ENCODE peak calls at places on chromosomes 2 and 18, in six cellular contexts. D is endothelial cell, H is gastrocnemius medialis, M is fibroblast of lung, Y is ascending aorta, Z is body of pancreas. W is an unnamed sample.

GRCh38 chr2:157476915-157477709 is 33.2 kb upstream of the CYTIP start:
- DNase-seq in Y (no peak), Z (no peak), H (no peak), D (no peak), M (no peak), W (no peak)

GRCh38 chr2:118710481-118710880 is 137.0 kb downstream of the EN1 start:
- DNase-seq in Z (no peak), H (no peak), Y (no peak), D (no peak), M (no peak), W (no peak)

GRCh38 chr2:132009874-132010521 is 151.8 kb downstream of the ANKRD30BL start:
- DNase-seq in Y (no peak), D (peak), H (no peak), Z (no peak), M (no peak), W (no peak)

GRCh38 chr2:100068395-100068794 is 74.0 kb downstream of the AFF3 start:
- DNase-seq in M (no peak), Z (no peak), H (no peak), D (no peak), Y (no peak), W (no peak)

GRCh38 chr2:19235308-19235707 is 123.1 kb downstream of the OSR1 start:
- DNase-seq in H (no peak), D (no peak), Y (no peak), M (peak), Z (no peak), W (no peak)

GRCh38 chr18:59232309-59233016 is 12.5 kb downstream of the GRP start:
- DNase-seq in H (no peak), M (no peak), D (no peak), Y (no peak), Z (no peak), W (no peak)

GRCh38 chr2:235232474-235233435 is 261.1 kb upstream of the AGAP1 start:
- DNase-seq in Y (no peak), M (no peak), D (no peak), H (no peak), Z (no peak), W (no peak)

GRCh38 chr2:94984964-94985575 is 40.4 kb upstream of the MAL start:
- DNase-seq in Y (no peak), Z (no peak), M (no peak), D (no peak), H (no peak), W (no peak)

GRCh38 chr2:33265584-33266338 is 210.7 kb upstream of the RASGRP3 start:
- DNase-seq in Y (no peak), M (no peak), D (no peak), H (no peak), Z (no peak), W (no peak)

GRCh38 chr2:74457549-74458131 is 598 bp upstream of the WBP1 start:
- DNase-seq in Z (peak), D (peak), M (no peak), Y (no peak), H (no peak), W (peak)

GRCh38 chr2:68974251-68974650 is at the start of gene GKN1:
- DNase-seq in D (no peak), Y (no peak), Z (no peak), M (no peak), H (no peak), W (no peak)

GRCh38 chr2:122101319-122101718 is 345.9 kb downstream of the TSN start:
- DNase-seq in H (no peak), M (no peak), Z (no peak), Y (no peak), D (no peak), W (no peak)

GRCh38 chr2:151827564-151828142 is 568 bp downstream of the ARL5A start:
- DNase-seq in H (no peak), D (peak), Z (peak), Y (no peak), M (peak), W (no peak)

GRCh38 chr2:30741576-30741975 is 65.7 kb downstream of the CAPN13 start:
- DNase-seq in D (no peak), Y (no peak), M (no peak), H (no peak), Z (no peak), W (no peak)

GRCh38 chr2:215833531-215834162 is 179.7 kb downstream of the MREG start:
- DNase-seq in D (no peak), Z (no peak), M (peak), H (no peak), Y (no peak), W (no peak)

GRCh38 chr18:12766986-12767433 is 64.2 kb downstream of the PSMG2 start:
- DNase-seq in H (no peak), M (no peak), Z (no peak), Y (no peak), D (peak), W (no peak)

GRCh38 chr2:120740765-120741513 is 5.3 kb downstream of the GLI2 start:
- DNase-seq in M (peak), D (peak), Y (no peak), H (no peak), Z (no peak), W (no peak)
- TF ChIP-seq CTCF in M (no peak), D (no peak), Y (no peak), H (no peak), Z (no peak), W (no peak)

GRCh38 chr2:55511508-55512124 is 7.9 kb upstream of the CFAP36 start:
- DNase-seq in Z (no peak), M (peak), Y (no peak), H (no peak), D (peak), W (no peak)
- TF ChIP-seq CTCF in Z (peak), M (peak), Y (peak), H (no peak), D (no peak), W (no peak)

DNA sequence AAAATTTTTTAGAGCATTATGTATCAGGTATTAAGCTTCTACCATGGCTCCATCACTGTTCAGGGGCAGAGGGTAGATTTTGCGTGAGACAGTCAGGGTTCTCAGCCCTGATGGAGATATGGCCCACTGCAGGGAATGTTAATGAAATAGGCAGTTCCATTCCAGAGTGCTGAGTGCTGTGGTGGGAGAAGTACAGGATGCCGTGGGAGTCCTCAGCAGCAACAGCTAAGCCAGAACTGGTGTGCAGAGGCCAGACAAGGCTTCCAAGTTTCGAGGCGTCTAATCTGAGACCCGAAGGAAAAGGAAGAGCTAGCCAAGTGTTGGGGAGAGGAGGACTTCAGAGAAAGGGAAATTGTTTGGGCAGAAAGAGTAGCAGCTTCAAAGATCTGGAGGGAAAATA is 30.2 kb upstream of the MAPRE2 start:
- DNase-seq in Y (no peak), M (no peak), D (no peak), Z (no peak), H (no peak), W (no peak)
- TF ChIP-seq CTCF in Y (no peak), M (no peak), D (no peak), Z (no peak), H (no peak), W (no peak)

DNA sequence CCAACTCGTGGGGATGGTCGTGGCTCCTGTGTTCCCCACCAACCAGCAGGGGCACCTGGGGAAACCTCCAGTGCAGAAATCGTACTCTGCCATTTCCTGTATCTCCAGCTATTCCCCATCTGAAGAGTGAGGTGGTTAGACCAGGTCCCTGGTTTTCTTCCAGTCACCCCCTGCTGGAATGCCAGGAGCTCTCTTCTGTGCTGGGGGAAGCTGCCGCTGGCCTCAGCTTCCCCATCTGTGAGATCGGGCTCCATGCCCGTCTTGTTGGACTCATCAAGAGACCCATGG is 119.7 kb downstream of the INHBB start:
- DNase-seq in D (no peak), Y (no peak), H (no peak), M (no peak), Z (no peak), W (no peak)
- TF ChIP-seq CTCF in D (no peak), Y (no peak), H (no peak), M (no peak), Z (no peak), W (no peak)

W was measured in GM13976.